ENCODE peak calls at places on chromosomes 5 and 9, in ten cellular contexts. C, G, F, V, B, Y, M, E, I and D are unnamed samples. For H3K9me3, the result is how much of the 10 kb centered on the place peaks cover.

GRCh38 chr5:160298189-160298588 is 14.2 kb downstream of the CCNJL start:
- DNase-seq in C (no peak), G (no peak), F (no peak), V (no peak), B (no peak), Y (no peak), M (no peak), E (no peak), I (no peak), D (no peak)

GRCh38 chr5:143676794-143677193 is 135.2 kb upstream of the HMHB1 start:
- DNase-seq in C (no peak), G (no peak), F (no peak), V (no peak), B (no peak), Y (no peak), M (no peak), E (no peak), I (no peak), D (no peak)

GRCh38 chr9:24897826-24898225 is 352.1 kb upstream of the IZUMO3 start:
- DNase-seq in C (no peak), G (no peak), F (no peak), V (no peak), B (no peak), Y (no peak), M (no peak), E (no peak), I (no peak), D (no peak)

GRCh38 chr5:176364765-176365662 is at the start of gene ARL10:
- DNase-seq in C (peak), G (no peak), F (no peak), V (no peak), B (peak), Y (peak), M (peak), E (no peak), I (peak), D (peak)

GRCh38 chr5:7877851-7878250 is 8.9 kb downstream of the MTRR start:
- DNase-seq in C (no peak), G (no peak), F (no peak), V (no peak), B (no peak), Y (peak), M (no peak), E (no peak), I (peak), D (no peak)

GRCh38 chr5:122773615-122774014 is 1.3 kb upstream of the SNX2 start:
- DNase-seq in C (no peak), G (no peak), F (no peak), V (no peak), B (no peak), Y (peak), M (no peak), E (no peak), I (no peak), D (no peak)

GRCh38 chr5:113161806-113162205 is 185.2 kb downstream of the DCP2 start:
- DNase-seq in C (peak), G (no peak), F (no peak), V (no peak), B (no peak), Y (no peak), M (peak), E (no peak), I (no peak), D (no peak)

GRCh38 chr5:177478711-177479646 is 5.5 kb upstream of the DBN1 start:
- DNase-seq in C (no peak), G (no peak), F (no peak), V (no peak), B (peak), Y (no peak), M (no peak), E (no peak), I (peak), D (peak)

GRCh38 chr5:132364319-132364718 is 5.2 kb upstream of the SLC22A5 start:
- DNase-seq in C (no peak), G (peak), F (peak), V (no peak), B (no peak), Y (no peak), M (no peak), E (no peak), I (peak), D (peak)

GRCh38 chr5:73104326-73104725 is 16.0 kb upstream of the TMEM171 start:
- DNase-seq in C (peak), G (no peak), F (no peak), V (no peak), B (no peak), Y (no peak), M (no peak), E (no peak), I (no peak), D (no peak)

GRCh38 chr5:73067213-73067612 is 53.2 kb upstream of the TMEM171 start:
- DNase-seq in C (no peak), G (no peak), F (no peak), V (no peak), B (no peak), Y (peak), M (no peak), E (no peak), I (no peak), D (no peak)

GRCh38 chr5:68661237-68661636 is 432.6 kb upstream of the SLC30A5 start:
- DNase-seq in C (peak), G (peak), F (peak), V (no peak), B (no peak), Y (no peak), M (peak), E (no peak), I (peak), D (no peak)

GRCh38 chr5:143594913-143595818 is 191.7 kb upstream of the NR3C1 start:
- DNase-seq in C (no peak), G (peak), F (peak), V (no peak), B (no peak), Y (peak), M (peak), E (no peak), I (peak), D (peak)

GRCh38 chr5:172511952-172512351 is 57.6 kb upstream of the SH3PXD2B start:
- DNase-seq in C (no peak), G (no peak), F (no peak), V (no peak), B (no peak), Y (no peak), M (no peak), E (no peak), I (no peak), D (no peak)
- H3K9me3 ChIP-seq in C (under half), G (under half), F (under half), V (under half), B (under half), Y (under half), M (under half), E (under half), I (under half), D (half or more)

GRCh38 chr5:77638204-77638762 is at the start of gene OTP:
- DNase-seq in C (no peak), G (no peak), F (no peak), V (no peak), B (no peak), Y (no peak), M (no peak), E (no peak), I (no peak), D (no peak)

GRCh38 chr5:77640577-77641396 is 2.3 kb upstream of the OTP start:
- DNase-seq in C (peak), G (no peak), F (no peak), V (no peak), B (no peak), Y (no peak), M (no peak), E (no peak), I (no peak), D (no peak)

GRCh38 chr5:77637170-77638074 is 1.1 kb downstream of the OTP start:
- DNase-seq in C (peak), G (no peak), F (no peak), V (no peak), B (no peak), Y (no peak), M (no peak), E (no peak), I (no peak), D (no peak)

GRCh38 chr5:77639624-77640023 is 1.1 kb upstream of the OTP start:
- DNase-seq in C (no peak), G (no peak), F (no peak), V (no peak), B (no peak), Y (no peak), M (no peak), E (no peak), I (no peak), D (no peak)

DNA sequence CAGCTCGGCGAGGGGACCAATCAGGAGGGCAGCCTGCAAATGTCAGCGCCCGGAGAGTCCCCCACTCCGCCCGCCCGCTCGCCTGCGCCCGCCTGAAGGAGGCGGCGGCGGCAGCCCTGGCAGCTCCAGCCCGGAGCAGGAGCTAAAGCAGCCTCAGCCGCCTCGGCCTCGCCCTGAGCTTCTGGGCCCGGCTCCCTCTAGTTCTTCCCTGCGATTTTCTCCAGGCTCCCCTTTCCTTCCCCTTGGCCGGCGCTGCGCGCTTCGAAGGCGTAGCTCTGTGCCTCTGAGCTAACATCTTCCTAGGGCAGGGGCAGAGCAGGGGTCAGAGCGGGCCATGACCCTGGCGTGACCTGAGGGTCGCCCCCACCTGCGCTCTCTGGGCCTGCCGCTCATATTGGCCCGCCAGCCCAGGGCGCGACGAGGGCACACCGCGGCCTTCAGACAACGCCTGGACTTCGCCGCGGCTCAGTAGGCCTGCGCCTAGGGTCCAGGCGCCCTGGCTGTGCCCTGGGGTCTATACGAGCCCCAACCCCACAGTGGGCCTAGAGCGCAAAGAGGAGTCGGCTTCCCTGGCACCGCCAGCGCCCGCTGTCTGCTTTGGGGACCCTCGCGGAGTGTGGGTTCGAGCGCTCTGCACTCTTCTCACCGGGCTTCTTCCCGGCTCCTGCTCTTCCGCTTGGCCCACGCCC is 394 bp upstream of the OTP start:
- DNase-seq in C (peak), G (no peak), F (no peak), V (no peak), B (no peak), Y (no peak), M (no peak), E (no peak), I (peak), D (peak)
- H3K4me3 ChIP-seq in C (peak), G (no peak), F (no peak), V (no peak), B (peak), Y (no peak), M (no peak), E (no peak), I (no peak), D (no peak)

GRCh38 chr5:1430121-1430795 is 15.0 kb downstream of the SLC6A3 start:
- DNase-seq in C (no peak), G (no peak), F (no peak), V (no peak), B (no peak), Y (no peak), M (peak), E (no peak), I (no peak), D (no peak)
- H3K9me3 ChIP-seq in C (under half), G (under half), F (under half), V (half or more), B (under half), Y (half or more), M (under half), E (under half), I (under half), D (under half)

DNA sequence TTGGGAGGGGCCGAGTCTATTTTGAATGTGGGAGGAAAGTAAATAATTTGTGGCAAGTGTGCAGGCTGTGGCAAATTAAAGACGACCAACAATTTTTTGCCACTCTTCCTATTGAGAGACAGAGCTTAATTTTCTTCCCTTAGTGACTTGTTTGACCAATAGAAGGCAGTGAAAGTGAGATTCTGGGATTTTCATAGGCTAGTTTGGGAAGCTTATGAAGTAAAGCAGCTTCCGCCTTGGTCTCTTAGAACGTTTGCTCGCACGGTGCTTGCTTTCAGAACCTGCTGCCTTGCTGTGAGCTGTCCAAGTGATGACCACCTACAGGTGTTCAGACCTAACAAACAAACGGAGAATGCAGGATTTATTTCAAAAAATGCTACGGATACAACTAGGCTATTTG is 6.7 kb upstream of the OR1N2 start:
- DNase-seq in C (no peak), G (no peak), F (no peak), V (no peak), B (no peak), Y (no peak), M (no peak), E (no peak), I (no peak), D (no peak)
- H3K4me3 ChIP-seq in C (no peak), G (no peak), F (no peak), V (no peak), B (no peak), Y (no peak), M (no peak), E (no peak), I (no peak), D (peak)